ENCODE peak calls at places on chromosome 17, in nine cellular contexts. Y is psoas muscle, N is lower leg skin, E is foreskin keratinocyte, G is Peyer's patch, S is H9, Q is RWPE1, B is OCI-LY7, C is WERI-Rb-1. W is an unnamed sample.

GRCh38 chr17:17120294-17120693 is 78.0 kb downstream of the MPRIP start:
- DNase-seq in Y (no peak), C (no peak), G (no peak), Q (no peak), N (no peak), S (no peak), B (no peak), E (no peak), W (no peak)

GRCh38 chr17:66954632-66955031 is 9.9 kb upstream of the CACNG4 start:
- DNase-seq in B (no peak), E (no peak), N (no peak), S (no peak), G (no peak), Y (no peak), Q (no peak), C (no peak), W (no peak)

GRCh38 chr17:56499799-56500388 is 93.6 kb upstream of the NOG start:
- DNase-seq in B (peak), Y (no peak), S (no peak), C (peak), G (no peak), E (peak), Q (no peak), N (no peak), W (no peak)

GRCh38 chr17:41812176-41813038 is at the start of gene FKBP10:
- DNase-seq in Q (peak), G (peak), E (no peak), B (peak), N (no peak), Y (peak), C (peak), S (peak), W (no peak)

GRCh38 chr17:39809221-39809620 is 54.9 kb downstream of the IKZF3 start:
- DNase-seq in S (no peak), N (no peak), E (no peak), Y (no peak), C (no peak), Q (no peak), G (no peak), B (no peak), W (no peak)

GRCh38 chr17:58278661-58279015 is 2.1 kb downstream of the MPO start:
- DNase-seq in E (no peak), G (no peak), Y (peak), N (no peak), Q (no peak), C (no peak), B (no peak), S (no peak), W (no peak)

GRCh38 chr17:66405836-66406679 is 103.6 kb downstream of the PRKCA start:
- DNase-seq in S (no peak), N (peak), Q (no peak), Y (no peak), G (no peak), B (no peak), C (no peak), E (no peak), W (no peak)

GRCh38 chr17:43860077-43860725 is 13.2 kb downstream of the CD300LG start:
- DNase-seq in Q (no peak), Y (no peak), B (no peak), N (no peak), S (no peak), G (peak), C (no peak), E (no peak), W (no peak)

GRCh38 chr17:77571141-77571540 is 387.4 kb upstream of the TNRC6C start:
- DNase-seq in Q (no peak), C (peak), Y (no peak), N (no peak), G (no peak), S (no peak), B (no peak), E (no peak), W (no peak)

GRCh38 chr17:81921996-81922565 is 4.1 kb upstream of the SIRT7 start:
- DNase-seq in C (no peak), Q (no peak), N (no peak), B (no peak), E (no peak), G (no peak), S (no peak), Y (no peak), W (no peak)

GRCh38 chr17:81922566-81923301 is 4.8 kb upstream of the SIRT7 start:
- DNase-seq in C (no peak), S (no peak), N (no peak), G (no peak), B (no peak), Q (no peak), E (no peak), Y (no peak), W (no peak)

GRCh38 chr17:81920612-81921530 is 2.9 kb upstream of the SIRT7 start:
- DNase-seq in Y (no peak), C (no peak), B (no peak), S (no peak), Q (no peak), N (no peak), E (no peak), G (no peak), W (no peak)

GRCh38 chr17:81923302-81924260 is 4.0 kb downstream of the MAFG start:
- DNase-seq in Q (peak), Y (peak), S (peak), N (no peak), B (no peak), G (peak), E (no peak), C (peak), W (peak)

GRCh38 chr17:81921531-81921862 is 3.5 kb upstream of the SIRT7 start:
- DNase-seq in C (no peak), Q (no peak), Y (no peak), G (no peak), E (no peak), S (no peak), B (no peak), N (no peak), W (no peak)
- TF ChIP-seq CTCF in C (no peak), Q (no peak), Y (no peak), G (no peak), E (no peak), S (no peak), B (no peak), N (no peak), W (no peak)

DNA sequence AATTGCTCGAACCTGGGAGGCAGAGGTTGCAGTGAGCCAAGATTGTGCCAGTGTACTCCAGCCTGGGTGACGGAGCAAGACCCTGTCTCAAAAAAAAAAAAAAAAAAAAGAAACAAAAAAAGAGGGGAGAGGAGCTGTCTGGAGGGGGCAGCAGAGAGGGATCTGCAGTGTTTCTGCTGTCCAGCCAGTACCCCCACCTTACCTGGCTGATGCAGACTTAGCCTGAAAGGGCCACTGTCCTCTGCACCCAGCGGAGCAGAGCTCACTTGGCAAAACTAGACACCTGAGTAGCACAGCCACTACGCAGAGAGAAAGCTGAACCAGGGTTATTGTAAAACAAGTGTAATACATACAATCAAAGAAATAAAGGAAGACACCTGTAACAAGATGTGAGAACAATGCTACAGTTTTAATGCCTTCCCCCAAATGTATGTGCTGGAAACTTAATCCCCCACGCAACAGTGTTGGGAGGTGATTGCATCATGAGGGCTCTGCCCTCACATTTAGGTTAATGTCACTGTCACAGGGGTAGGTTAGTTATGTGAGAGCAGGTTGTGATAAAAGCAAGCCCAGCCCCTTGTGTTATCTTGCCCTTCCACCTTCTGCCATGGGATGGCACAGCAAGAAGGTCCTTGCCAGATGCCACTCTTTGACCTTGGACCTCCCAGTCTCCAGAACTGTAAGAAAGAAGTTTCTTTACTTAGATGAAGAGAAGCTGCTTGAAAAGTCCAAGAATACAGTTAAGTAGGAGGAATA is 211.2 kb downstream of the RPTOR start:
- DNase-seq in G (no peak), C (peak), B (peak), N (no peak), E (no peak), Y (no peak), S (no peak), Q (no peak), W (no peak)
- TF ChIP-seq CTCF in G (no peak), C (peak), B (peak), N (no peak), E (peak), Y (no peak), S (peak), Q (no peak), W (no peak)

GRCh38 chr17:4895676-4896331 is 3.5 kb upstream of the C17orf107 start:
- DNase-seq in Q (no peak), Y (no peak), N (no peak), E (no peak), C (peak), G (no peak), B (no peak), S (peak), W (no peak)
- TF ChIP-seq CTCF in Q (no peak), Y (no peak), N (no peak), E (peak), C (peak), G (no peak), B (peak), S (peak), W (no peak)

GRCh38 chr17:6261496-6261895 is 173.4 kb downstream of the AIPL1 start:
- DNase-seq in B (no peak), N (no peak), C (peak), Q (no peak), Y (no peak), E (no peak), G (no peak), S (no peak), W (no peak)
- TF ChIP-seq CTCF in B (no peak), N (no peak), C (no peak), Q (no peak), Y (no peak), E (no peak), G (no peak), S (no peak), W (no peak)

GRCh38 chr17:79991924-79992656 is 43.6 kb downstream of the TBC1D16 start:
- DNase-seq in Q (no peak), C (no peak), S (peak), B (no peak), N (no peak), Y (no peak), E (no peak), G (peak), W (no peak)
- TF ChIP-seq CTCF in Q (no peak), C (no peak), S (peak), B (no peak), N (no peak), Y (no peak), E (no peak), G (no peak), W (no peak)

GRCh38 chr17:81230043-81230820 is 7.5 kb upstream of the CEP131 start:
- DNase-seq in Y (no peak), B (peak), G (no peak), S (no peak), E (no peak), C (peak), Q (no peak), N (no peak), W (no peak)
- TF ChIP-seq CTCF in Y (no peak), B (peak), G (no peak), S (peak), E (peak), C (peak), Q (no peak), N (no peak), W (no peak)

DNA sequence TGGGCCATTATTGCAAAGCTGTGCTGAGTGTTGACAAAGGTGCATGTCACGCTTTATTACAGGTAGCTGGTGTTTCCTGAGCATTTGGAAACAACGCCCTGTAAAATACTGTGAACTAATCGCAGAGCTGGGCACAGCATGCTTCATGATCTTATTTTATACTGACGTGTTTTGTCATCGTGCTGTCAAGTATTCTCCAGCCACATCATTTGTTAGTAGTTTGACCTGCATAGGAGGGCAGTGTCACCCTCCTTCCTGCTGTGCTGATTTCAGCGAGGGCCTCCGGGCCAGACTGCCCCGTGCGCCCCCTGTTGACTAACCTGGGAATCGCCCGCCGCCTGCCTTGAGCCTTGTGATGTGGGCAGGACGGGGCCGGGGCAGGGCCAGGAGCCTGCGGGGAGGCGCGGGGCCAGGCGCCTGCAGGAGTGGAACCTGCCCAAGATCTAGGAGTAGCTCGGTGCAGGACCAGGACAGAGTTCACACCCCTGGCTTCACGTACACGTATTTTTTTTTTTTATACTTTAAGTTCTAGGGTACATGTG is 820.7 kb downstream of the KCNJ18 start:
- DNase-seq in E (no peak), G (no peak), N (no peak), B (no peak), Y (no peak), S (no peak), Q (no peak), C (peak), W (no peak)
- TF ChIP-seq CTCF in E (no peak), G (no peak), N (no peak), B (peak), Y (no peak), S (no peak), Q (no peak), C (peak), W (no peak)

GRCh38 chr17:64938925-64939474 is 19.7 kb upstream of the LRRC37A3 start:
- DNase-seq in Q (no peak), N (no peak), S (peak), E (no peak), B (peak), C (peak), G (peak), Y (peak), W (peak)
- TF ChIP-seq CTCF in Q (peak), N (no peak), S (peak), E (peak), B (peak), C (peak), G (peak), Y (no peak), W (peak)

GRCh38 chr17:64323774-64324173 is 60.7 kb upstream of the TEX2 start:
- DNase-seq in S (no peak), C (no peak), Y (no peak), B (peak), E (no peak), N (no peak), G (no peak), Q (no peak), W (no peak)
- TF ChIP-seq CTCF in S (no peak), C (no peak), Y (no peak), B (no peak), E (no peak), N (no peak), G (no peak), Q (no peak), W (no peak)

W was measured in lung.